ENCODE peak calls at places on chromosomes 4 and X, in ten cellular contexts. One of them, this sample, is unnamed.
A peak's percentile ranks its signal among the peaks of the same experiment; 100 is the strongest.

GRCh38 chr4:30535255-30535654 is 184.9 kb upstream of the PCDH7 start:
- DNase-seq in uterus: no peak
- DNase-seq in SK-N-SH: no peak
- DNase-seq in effector CD4-positive, alpha-beta T cell: no peak
- DNase-seq in A549: no peak
- DNase-seq in ACHN: no peak
- DNase-seq in astrocyte: peak; percentile 5
- DNase-seq in activated CD4-positive, alpha-beta T cell treated with anti-CD3 and anti-CD28 coated beads, Interleukin-2, amount 50 U/mL, for 4 hours: no peak
- DNase-seq in CD8-positive, alpha-beta T cell: no peak
- DNase-seq in stimulated activated CD4-positive, alpha-beta T cell treated with anti-CD3 and anti-CD28 coated beads, Interleukin-2, amount 100 ng/mL, for 24 hours: no peak
- DNase-seq in this sample: no peak

GRCh38 chrX:56563231-56564116 is at the start of gene UBQLN2:
- DNase-seq in A549: peak; percentile 87
- DNase-seq in activated CD4-positive, alpha-beta T cell treated with anti-CD3 and anti-CD28 coated beads, Interleukin-2, amount 50 U/mL, for 4 hours: peak; percentile 75
- DNase-seq in uterus: peak; percentile 78
- DNase-seq in CD8-positive, alpha-beta T cell: peak; percentile 65
- DNase-seq in stimulated activated CD4-positive, alpha-beta T cell treated with anti-CD3 and anti-CD28 coated beads, Interleukin-2, amount 100 ng/mL, for 24 hours: peak; percentile 77
- DNase-seq in SK-N-SH: peak; percentile 77
- DNase-seq in astrocyte: peak; percentile 66
- DNase-seq in effector CD4-positive, alpha-beta T cell: peak; percentile 67
- DNase-seq in ACHN: peak; percentile 56
- DNase-seq in this sample: peak; percentile 85

GRCh38 chr4:52856802-52857201 is 5.3 kb upstream of the RASL11B start:
- DNase-seq in A549: no peak
- DNase-seq in activated CD4-positive, alpha-beta T cell treated with anti-CD3 and anti-CD28 coated beads, Interleukin-2, amount 50 U/mL, for 4 hours: no peak
- DNase-seq in astrocyte: no peak
- DNase-seq in effector CD4-positive, alpha-beta T cell: no peak
- DNase-seq in ACHN: no peak
- DNase-seq in CD8-positive, alpha-beta T cell: no peak
- DNase-seq in SK-N-SH: no peak
- DNase-seq in stimulated activated CD4-positive, alpha-beta T cell treated with anti-CD3 and anti-CD28 coated beads, Interleukin-2, amount 100 ng/mL, for 24 hours: no peak
- DNase-seq in uterus: no peak
- DNase-seq in this sample: no peak

GRCh38 chr4:17884063-17884462 is 73.3 kb downstream of the NCAPG start:
- DNase-seq in uterus: no peak
- DNase-seq in activated CD4-positive, alpha-beta T cell treated with anti-CD3 and anti-CD28 coated beads, Interleukin-2, amount 50 U/mL, for 4 hours: no peak
- DNase-seq in CD8-positive, alpha-beta T cell: no peak
- DNase-seq in effector CD4-positive, alpha-beta T cell: no peak
- DNase-seq in ACHN: peak; percentile 3
- DNase-seq in astrocyte: peak; percentile 4
- DNase-seq in SK-N-SH: no peak
- DNase-seq in stimulated activated CD4-positive, alpha-beta T cell treated with anti-CD3 and anti-CD28 coated beads, Interleukin-2, amount 100 ng/mL, for 24 hours: no peak
- DNase-seq in A549: no peak
- DNase-seq in this sample: peak; percentile 26

GRCh38 chr4:36399762-36400353 is 118.4 kb downstream of the DTHD1 start:
- DNase-seq in SK-N-SH: no peak
- DNase-seq in activated CD4-positive, alpha-beta T cell treated with anti-CD3 and anti-CD28 coated beads, Interleukin-2, amount 50 U/mL, for 4 hours: peak; percentile 55
- DNase-seq in stimulated activated CD4-positive, alpha-beta T cell treated with anti-CD3 and anti-CD28 coated beads, Interleukin-2, amount 100 ng/mL, for 24 hours: peak; percentile 33
- DNase-seq in CD8-positive, alpha-beta T cell: peak; percentile 22
- DNase-seq in effector CD4-positive, alpha-beta T cell: peak; percentile 40
- DNase-seq in A549: peak; percentile 6
- DNase-seq in astrocyte: peak; percentile 7
- DNase-seq in uterus: no peak
- DNase-seq in ACHN: peak; percentile 34
- DNase-seq in this sample: peak; percentile 14

GRCh38 chrX:41692162-41692749 is 3.5 kb downstream of the GPR34 start:
- DNase-seq in activated CD4-positive, alpha-beta T cell treated with anti-CD3 and anti-CD28 coated beads, Interleukin-2, amount 50 U/mL, for 4 hours: no peak
- DNase-seq in effector CD4-positive, alpha-beta T cell: no peak
- DNase-seq in stimulated activated CD4-positive, alpha-beta T cell treated with anti-CD3 and anti-CD28 coated beads, Interleukin-2, amount 100 ng/mL, for 24 hours: no peak
- DNase-seq in uterus: no peak
- DNase-seq in astrocyte: peak; percentile 49
- DNase-seq in A549: no peak
- DNase-seq in ACHN: no peak
- DNase-seq in CD8-positive, alpha-beta T cell: no peak
- DNase-seq in SK-N-SH: no peak
- DNase-seq in this sample: peak; percentile 40

GRCh38 chr4:8398347-8398746 is 42.2 kb downstream of the ACOX3 start:
- DNase-seq in activated CD4-positive, alpha-beta T cell treated with anti-CD3 and anti-CD28 coated beads, Interleukin-2, amount 50 U/mL, for 4 hours: no peak
- DNase-seq in stimulated activated CD4-positive, alpha-beta T cell treated with anti-CD3 and anti-CD28 coated beads, Interleukin-2, amount 100 ng/mL, for 24 hours: no peak
- DNase-seq in effector CD4-positive, alpha-beta T cell: no peak
- DNase-seq in SK-N-SH: no peak
- DNase-seq in ACHN: no peak
- DNase-seq in astrocyte: no peak
- DNase-seq in CD8-positive, alpha-beta T cell: no peak
- DNase-seq in uterus: no peak
- DNase-seq in A549: no peak
- DNase-seq in this sample: no peak

GRCh38 chrX:104253567-104254441 is 929 bp downstream of the ESX1 start:
- DNase-seq in activated CD4-positive, alpha-beta T cell treated with anti-CD3 and anti-CD28 coated beads, Interleukin-2, amount 50 U/mL, for 4 hours: no peak
- DNase-seq in effector CD4-positive, alpha-beta T cell: no peak
- DNase-seq in astrocyte: no peak
- DNase-seq in A549: peak; percentile 14
- DNase-seq in CD8-positive, alpha-beta T cell: no peak
- DNase-seq in uterus: no peak
- DNase-seq in ACHN: no peak
- DNase-seq in SK-N-SH: peak; percentile 34
- DNase-seq in stimulated activated CD4-positive, alpha-beta T cell treated with anti-CD3 and anti-CD28 coated beads, Interleukin-2, amount 100 ng/mL, for 24 hours: peak; percentile 10
- DNase-seq in this sample: peak; percentile 6

GRCh38 chrX:26442340-26442739 is 226.4 kb downstream of the MAGEB5 start:
- DNase-seq in effector CD4-positive, alpha-beta T cell: no peak
- DNase-seq in ACHN: peak; percentile 10
- DNase-seq in SK-N-SH: peak; percentile 0
- DNase-seq in CD8-positive, alpha-beta T cell: no peak
- DNase-seq in astrocyte: no peak
- DNase-seq in A549: peak; percentile 1
- DNase-seq in uterus: no peak
- DNase-seq in stimulated activated CD4-positive, alpha-beta T cell treated with anti-CD3 and anti-CD28 coated beads, Interleukin-2, amount 100 ng/mL, for 24 hours: no peak
- DNase-seq in activated CD4-positive, alpha-beta T cell treated with anti-CD3 and anti-CD28 coated beads, Interleukin-2, amount 50 U/mL, for 4 hours: no peak
- DNase-seq in this sample: peak; percentile 36

GRCh38 chrX:24983931-24984330 is 31.8 kb downstream of the ARX start:
- DNase-seq in A549: no peak
- DNase-seq in effector CD4-positive, alpha-beta T cell: no peak
- DNase-seq in SK-N-SH: no peak
- DNase-seq in uterus: no peak
- DNase-seq in ACHN: no peak
- DNase-seq in stimulated activated CD4-positive, alpha-beta T cell treated with anti-CD3 and anti-CD28 coated beads, Interleukin-2, amount 100 ng/mL, for 24 hours: no peak
- DNase-seq in activated CD4-positive, alpha-beta T cell treated with anti-CD3 and anti-CD28 coated beads, Interleukin-2, amount 50 U/mL, for 4 hours: no peak
- DNase-seq in CD8-positive, alpha-beta T cell: no peak
- DNase-seq in astrocyte: no peak
- DNase-seq in this sample: no peak